ENCODE peak calls at places on chromosomes 2 and 18, in six cellular contexts. S is T follicular helper cell, F is Caki2, C is neuronal stem cell, M is NCI-H187 treated with DMSO at 0.1 percent for 48 hours, G is colonic mucosa. A is an unnamed sample.

GRCh38 chr2:195537811-195538210 is 119.2 kb upstream of the SLC39A10 start:
- DNase-seq in S (no peak), F (no peak), C (no peak), M (no peak), G (no peak), A (no peak)

GRCh38 chr18:36335476-36336279 is 38.2 kb downstream of the FHOD3 start:
- DNase-seq in S (no peak), F (no peak), C (no peak), M (no peak), G (no peak), A (no peak)

GRCh38 chr18:3248062-3248669 is 565 bp downstream of the MYL12A start:
- DNase-seq in S (no peak), F (no peak), C (peak; percentile 39), M (no peak), G (no peak), A (no peak)

GRCh38 chr18:51051105-51051712 is 21.2 kb downstream of the SMAD4 start:
- DNase-seq in S (no peak), F (no peak), C (peak; percentile 36), M (no peak), G (no peak), A (peak; percentile 42)

GRCh38 chr18:476368-476767 is 24.1 kb downstream of the COLEC12 start:
- DNase-seq in S (no peak), F (no peak), C (no peak), M (no peak), G (no peak), A (no peak)

GRCh38 chr2:119409506-119409905 is 22.1 kb upstream of the TMEM37 start:
- DNase-seq in S (no peak), F (no peak), C (no peak), M (no peak), G (no peak), A (no peak)

GRCh38 chr2:150491430-150491829 is 4.0 kb upstream of the RND3 start:
- DNase-seq in S (no peak), F (no peak), C (no peak), M (no peak), G (no peak), A (no peak)

GRCh38 chr2:199100326-199101110 is 357.2 kb downstream of the SATB2 start:
- DNase-seq in S (no peak), F (no peak), C (no peak), M (peak; percentile 37), G (no peak), A (peak; percentile 41)

GRCh38 chr2:158088093-158088492 is 13.6 kb upstream of the UPP2 start:
- DNase-seq in S (no peak), F (no peak), C (no peak), M (no peak), G (no peak), A (no peak)

GRCh38 chr18:45155526-45155925 is 459.8 kb upstream of the SLC14A2 start:
- DNase-seq in S (no peak), F (no peak), C (no peak), M (no peak), G (no peak), A (peak; percentile 50)

GRCh38 chr2:173210270-173211196 is 134.9 kb downstream of the MAP3K20 start:
- DNase-seq in S (peak; percentile 9), F (peak; percentile 78), C (peak; percentile 44), M (peak; percentile 10), G (peak; percentile 74), A (peak; percentile 83)

GRCh38 chr2:166727105-166727504 is 161.2 kb upstream of the XIRP2 start:
- DNase-seq in S (no peak), F (no peak), C (no peak), M (no peak), G (no peak), A (no peak)

GRCh38 chr2:53515435-53516332 is 251.9 kb upstream of the CHAC2 start:
- DNase-seq in S (no peak), F (no peak), C (no peak), M (no peak), G (no peak), A (no peak)

GRCh38 chr2:28102455-28102874 is 211.9 kb downstream of the BABAM2 start:
- DNase-seq in S (no peak), F (no peak), C (no peak), M (no peak), G (no peak), A (no peak)

GRCh38 chr2:101516833-101517690 is 42.1 kb upstream of the RFX8 start:
- DNase-seq in S (no peak), F (peak; percentile 72), C (no peak), M (no peak), G (no peak), A (peak; percentile 88)

GRCh38 chr18:35122586-35123224 is 81.5 kb downstream of the MAPRE2 start:
- DNase-seq in S (no peak), F (no peak), C (no peak), M (no peak), G (no peak), A (no peak)

GRCh38 chr2:9780368-9781130 is 62.7 kb upstream of the TAF1B start:
- DNase-seq in S (no peak), F (no peak), C (no peak), M (no peak), G (no peak), A (no peak)

GRCh38 chr2:51734115-51734514 is 702.2 kb upstream of the NRXN1 start:
- DNase-seq in S (no peak), F (no peak), C (no peak), M (no peak), G (no peak), A (no peak)

GRCh38 chr2:37686792-37687595 is 15.6 kb upstream of the CDC42EP3 start:
- DNase-seq in S (no peak), F (no peak), C (no peak), M (no peak), G (no peak), A (no peak)

GRCh38 chr18:22872894-22873537 is 60.1 kb upstream of the RBBP8 start:
- DNase-seq in S (no peak), F (peak; percentile 7), C (no peak), M (no peak), G (no peak), A (peak; percentile 23)

GRCh38 chr2:120262150-120262549 is 9.5 kb downstream of the RALB start:
- DNase-seq in S (no peak), F (no peak), C (no peak), M (no peak), G (no peak), A (no peak)

GRCh38 chr18:73563345-73563744 is 584.3 kb downstream of the FBXO15 start:
- DNase-seq in S (no peak), F (no peak), C (no peak), M (no peak), G (no peak), A (no peak)

GRCh38 chr18:59570101-59570875 is 126.9 kb downstream of the CCBE1 start:
- DNase-seq in S (no peak), F (no peak), C (no peak), M (no peak), G (no peak), A (no peak)

GRCh38 chr2:189702071-189702470 is 27.6 kb downstream of the ANKAR start:
- DNase-seq in S (no peak), F (no peak), C (no peak), M (no peak), G (no peak), A (no peak)

GRCh38 chr2:183027443-183027842 is 10.8 kb downstream of the NCKAP1 start:
- DNase-seq in S (no peak), F (no peak), C (no peak), M (no peak), G (no peak), A (no peak)

GRCh38 chr2:195721042-195721441 is 64.0 kb downstream of the SLC39A10 start:
- DNase-seq in S (no peak), F (no peak), C (no peak), M (no peak), G (peak; percentile 21), A (no peak)

GRCh38 chr2:128797937-128798336 is 479.3 kb upstream of the HS6ST1 start:
- DNase-seq in S (no peak), F (no peak), C (no peak), M (no peak), G (no peak), A (no peak)

GRCh38 chr18:58209326-58209725 is 165.3 kb downstream of the NEDD4L start:
- DNase-seq in S (no peak), F (peak; percentile 22), C (no peak), M (no peak), G (no peak), A (peak; percentile 67)

GRCh38 chr18:45324489-45325111 is 290.7 kb upstream of the SLC14A2 start:
- DNase-seq in S (no peak), F (peak; percentile 83), C (peak; percentile 11), M (no peak), G (peak; percentile 22), A (peak; percentile 98)

GRCh38 chr2:46971914-46972313 is 56.3 kb upstream of the MCFD2 start:
- DNase-seq in S (no peak), F (no peak), C (no peak), M (no peak), G (no peak), A (no peak)

GRCh38 chr2:26273501-26273900 is 28.8 kb downstream of the HADHB start:
- DNase-seq in S (no peak), F (no peak), C (no peak), M (no peak), G (no peak), A (no peak)

GRCh38 chr2:113937501-113937900 is 47.6 kb downstream of the ACTR3 start:
- DNase-seq in S (no peak), F (no peak), C (no peak), M (no peak), G (no peak), A (no peak)

GRCh38 chr2:236887519-236887918 is 198.2 kb upstream of the COPS8 start:
- DNase-seq in S (no peak), F (no peak), C (no peak), M (no peak), G (no peak), A (no peak)

GRCh38 chr18:9643549-9643948 is 29.2 kb upstream of the PPP4R1 start:
- DNase-seq in S (no peak), F (peak; percentile 77), C (peak; percentile 67), M (no peak), G (no peak), A (peak; percentile 97)

A was measured in kidney glomerular epithelial cell.